ENCODE peak calls at places on chromosomes 11 and 22, in five cellular contexts. One of them, this sample, is unnamed.

GRCh38 chr11:112016088-112016764 is 9.0 kb upstream of the DLAT start:
- DNase-seq in suprapubic skin: no peak
- DNase-seq in skeletal muscle cell: peak
- DNase-seq in cardiac fibroblast: peak
- DNase-seq in testis: no peak
- DNase-seq in this sample: no peak

GRCh38 chr22:38305481-38306448 is 11.5 kb downstream of the CSNK1E start:
- DNase-seq in suprapubic skin: no peak
- DNase-seq in skeletal muscle cell: no peak
- DNase-seq in testis: no peak
- DNase-seq in cardiac fibroblast: peak
- DNase-seq in this sample: peak

GRCh38 chr11:109166441-109166840 is 255.5 kb upstream of the C11orf87 start:
- DNase-seq in cardiac fibroblast: no peak
- DNase-seq in skeletal muscle cell: no peak
- DNase-seq in suprapubic skin: no peak
- DNase-seq in testis: no peak
- DNase-seq in this sample: no peak

GRCh38 chr11:26287067-26287518 is 44.8 kb upstream of the ANO3 start:
- DNase-seq in skeletal muscle cell: no peak
- DNase-seq in cardiac fibroblast: no peak
- DNase-seq in suprapubic skin: no peak
- DNase-seq in testis: no peak
- DNase-seq in this sample: no peak

GRCh38 chr11:76652989-76653673 is 17.4 kb downstream of the LRRC32 start:
- DNase-seq in skeletal muscle cell: no peak
- DNase-seq in cardiac fibroblast: no peak
- DNase-seq in testis: no peak
- DNase-seq in suprapubic skin: peak
- DNase-seq in this sample: no peak

GRCh38 chr22:32339190-32340012 is 18.3 kb upstream of the RFPL3 start:
- DNase-seq in cardiac fibroblast: no peak
- DNase-seq in testis: peak
- DNase-seq in skeletal muscle cell: no peak
- DNase-seq in suprapubic skin: no peak
- DNase-seq in this sample: no peak

GRCh38 chr11:114196994-114197702 is 99.1 kb upstream of the NNMT start:
- DNase-seq in testis: no peak
- DNase-seq in suprapubic skin: no peak
- DNase-seq in cardiac fibroblast: no peak
- DNase-seq in skeletal muscle cell: no peak
- DNase-seq in this sample: no peak

GRCh38 chr11:105935791-105936190 is 86.2 kb downstream of the MSANTD4 start:
- DNase-seq in testis: no peak
- DNase-seq in cardiac fibroblast: peak
- DNase-seq in suprapubic skin: no peak
- DNase-seq in skeletal muscle cell: no peak
- DNase-seq in this sample: peak

GRCh38 chr11:17607572-17608570 is 60.8 kb downstream of the OTOG start:
- DNase-seq in skeletal muscle cell: no peak
- DNase-seq in suprapubic skin: no peak
- DNase-seq in testis: no peak
- DNase-seq in cardiac fibroblast: no peak
- DNase-seq in this sample: no peak

GRCh38 chr11:112161012-112161411 is 2.9 kb downstream of the IL18 start:
- DNase-seq in suprapubic skin: no peak
- DNase-seq in cardiac fibroblast: peak
- DNase-seq in skeletal muscle cell: peak
- DNase-seq in testis: no peak
- DNase-seq in this sample: no peak

GRCh38 chr11:33652930-33653329 is 47.7 kb downstream of the C11orf91 start:
- DNase-seq in testis: no peak
- DNase-seq in suprapubic skin: no peak
- DNase-seq in skeletal muscle cell: no peak
- DNase-seq in cardiac fibroblast: no peak
- DNase-seq in this sample: no peak

GRCh38 chr22:42801537-42802165 is 55.4 kb downstream of the ARFGAP3 start:
- DNase-seq in cardiac fibroblast: no peak
- DNase-seq in suprapubic skin: peak
- DNase-seq in skeletal muscle cell: no peak
- DNase-seq in testis: peak
- DNase-seq in this sample: no peak

GRCh38 chr11:25242928-25243327 is 746.1 kb downstream of the LUZP2 start:
- DNase-seq in skeletal muscle cell: no peak
- DNase-seq in cardiac fibroblast: no peak
- DNase-seq in suprapubic skin: no peak
- DNase-seq in testis: no peak
- DNase-seq in this sample: no peak

GRCh38 chr22:22410121-22410520 is 98.4 kb downstream of the ZNF280B start:
- DNase-seq in skeletal muscle cell: peak
- DNase-seq in cardiac fibroblast: peak
- DNase-seq in testis: peak
- DNase-seq in suprapubic skin: no peak
- DNase-seq in this sample: no peak

GRCh38 chr11:126109941-126110731 is 47.5 kb upstream of the CDON start:
- DNase-seq in cardiac fibroblast: peak
- DNase-seq in suprapubic skin: no peak
- DNase-seq in skeletal muscle cell: no peak
- DNase-seq in testis: no peak
- DNase-seq in this sample: no peak

GRCh38 chr11:118156531-118157185 is 4.0 kb upstream of the SCN4B start:
- DNase-seq in suprapubic skin: no peak
- DNase-seq in testis: no peak
- DNase-seq in skeletal muscle cell: no peak
- DNase-seq in cardiac fibroblast: no peak
- DNase-seq in this sample: no peak

GRCh38 chr11:116696381-116696941 is 76.3 kb downstream of the BUD13 start:
- DNase-seq in testis: peak
- DNase-seq in suprapubic skin: peak
- DNase-seq in cardiac fibroblast: peak
- DNase-seq in skeletal muscle cell: no peak
- DNase-seq in this sample: no peak

GRCh38 chr11:32325187-32325586 is 110.2 kb downstream of the WT1 start:
- DNase-seq in skeletal muscle cell: no peak
- DNase-seq in testis: peak
- DNase-seq in suprapubic skin: no peak
- DNase-seq in cardiac fibroblast: peak
- DNase-seq in this sample: no peak

GRCh38 chr11:9851366-9851765 is 187.5 kb downstream of the SWAP70 start:
- DNase-seq in testis: no peak
- DNase-seq in suprapubic skin: no peak
- DNase-seq in cardiac fibroblast: peak
- DNase-seq in skeletal muscle cell: peak
- DNase-seq in this sample: no peak

GRCh38 chr11:81907996-81908395 is 825.7 kb downstream of the FAM181B start:
- DNase-seq in skeletal muscle cell: no peak
- DNase-seq in cardiac fibroblast: no peak
- DNase-seq in suprapubic skin: no peak
- DNase-seq in testis: no peak
- DNase-seq in this sample: no peak

GRCh38 chr22:19179472-19180048 is 1.0 kb upstream of the SLC25A1 start:
- DNase-seq in cardiac fibroblast: peak
- DNase-seq in suprapubic skin: no peak
- DNase-seq in skeletal muscle cell: peak
- DNase-seq in testis: peak
- DNase-seq in this sample: peak

GRCh38 chr22:29187831-29188230 is 17.9 kb upstream of the EMID1 start:
- DNase-seq in skeletal muscle cell: no peak
- DNase-seq in testis: no peak
- DNase-seq in suprapubic skin: no peak
- DNase-seq in cardiac fibroblast: no peak
- DNase-seq in this sample: no peak

GRCh38 chr22:33438273-33438672 is 380.1 kb upstream of the SYN3 start:
- DNase-seq in testis: no peak
- DNase-seq in suprapubic skin: no peak
- DNase-seq in skeletal muscle cell: peak
- DNase-seq in cardiac fibroblast: peak
- DNase-seq in this sample: peak

GRCh38 chr11:113114452-113115027 is 153.3 kb downstream of the NCAM1 start:
- DNase-seq in cardiac fibroblast: peak
- DNase-seq in skeletal muscle cell: no peak
- DNase-seq in testis: peak
- DNase-seq in suprapubic skin: no peak
- DNase-seq in this sample: no peak

GRCh38 chr22:24434472-24435322 is 7.3 kb downstream of the ADORA2A start:
- DNase-seq in suprapubic skin: no peak
- DNase-seq in skeletal muscle cell: no peak
- DNase-seq in testis: no peak
- DNase-seq in cardiac fibroblast: peak
- DNase-seq in this sample: no peak
- H3K4me3 ChIP-seq in suprapubic skin: no peak
- H3K4me3 ChIP-seq in skeletal muscle cell: no peak
- H3K4me3 ChIP-seq in testis: no peak
- H3K4me3 ChIP-seq in cardiac fibroblast: no peak
- H3K4me3 ChIP-seq in this sample: no peak

GRCh38 chr11:43997022-43997665 is 50.6 kb upstream of the ACCSL start:
- DNase-seq in suprapubic skin: no peak
- DNase-seq in cardiac fibroblast: no peak
- DNase-seq in skeletal muscle cell: no peak
- DNase-seq in testis: no peak
- DNase-seq in this sample: no peak

GRCh38 chr11:44002191-44003093 is 45.3 kb upstream of the ACCSL start:
- DNase-seq in skeletal muscle cell: no peak
- DNase-seq in suprapubic skin: peak
- DNase-seq in cardiac fibroblast: no peak
- DNase-seq in testis: peak
- DNase-seq in this sample: no peak

GRCh38 chr11:43996318-43996717 is 51.5 kb upstream of the ACCSL start:
- DNase-seq in suprapubic skin: no peak
- DNase-seq in cardiac fibroblast: no peak
- DNase-seq in skeletal muscle cell: no peak
- DNase-seq in testis: no peak
- DNase-seq in this sample: no peak

GRCh38 chr11:44000731-44001130 is 47.0 kb upstream of the ACCSL start:
- DNase-seq in skeletal muscle cell: no peak
- DNase-seq in suprapubic skin: no peak
- DNase-seq in testis: peak
- DNase-seq in cardiac fibroblast: no peak
- DNase-seq in this sample: no peak

DNA sequence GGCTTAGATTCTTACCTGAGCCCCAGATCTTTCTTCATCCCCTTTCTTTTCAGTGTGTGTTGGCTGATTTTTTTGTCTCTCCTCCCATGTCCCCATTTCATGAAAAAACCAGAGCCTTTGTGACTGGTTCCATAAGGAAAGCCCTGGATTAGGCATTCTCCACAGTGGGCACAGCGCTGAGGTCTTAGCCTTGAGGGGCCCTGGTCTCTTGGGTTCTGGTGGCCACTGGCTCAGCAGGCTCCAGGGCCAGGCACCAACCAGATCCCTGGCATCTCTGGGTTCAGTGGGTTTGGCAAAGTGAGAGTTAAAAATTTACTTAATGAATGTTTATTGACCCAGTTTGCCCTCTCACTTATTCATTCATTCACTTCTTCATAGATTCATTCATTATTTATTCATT is 49.5 kb upstream of the ACCSL start:
- DNase-seq in cardiac fibroblast: no peak
- DNase-seq in skeletal muscle cell: no peak
- DNase-seq in suprapubic skin: no peak
- DNase-seq in testis: no peak
- DNase-seq in this sample: no peak
- H3K4me3 ChIP-seq in cardiac fibroblast: no peak
- H3K4me3 ChIP-seq in skeletal muscle cell: no peak
- H3K4me3 ChIP-seq in suprapubic skin: no peak
- H3K4me3 ChIP-seq in testis: no peak
- H3K4me3 ChIP-seq in this sample: no peak

DNA sequence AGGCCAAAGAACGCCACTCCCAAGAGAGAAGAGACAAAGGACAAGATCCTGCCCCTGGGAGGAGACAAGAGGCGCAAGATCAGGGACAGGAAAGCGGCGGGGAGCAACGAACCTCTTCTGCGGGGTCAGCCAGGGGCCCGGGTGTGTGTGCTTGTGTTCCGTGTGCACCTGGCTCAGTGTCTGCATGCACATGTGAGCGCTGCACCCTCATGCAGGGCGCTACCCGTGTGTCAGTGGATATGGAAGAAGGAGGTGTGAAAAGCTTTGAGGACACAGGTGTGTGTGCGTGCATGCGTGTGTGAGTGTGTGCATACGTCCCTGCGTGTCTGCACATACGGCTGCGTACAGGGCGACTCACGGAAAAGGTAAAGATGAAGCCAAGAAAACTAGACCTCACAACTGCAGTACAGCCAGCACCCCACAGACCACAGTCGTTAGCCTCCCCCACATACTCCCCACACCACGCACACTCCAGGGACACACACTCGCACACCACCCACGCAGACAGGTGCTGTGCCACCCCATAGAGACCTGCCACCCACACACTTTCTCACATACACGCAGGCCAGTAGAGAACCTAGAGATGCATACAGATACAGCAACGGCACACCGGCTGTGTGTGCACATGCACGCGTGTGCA is 11.0 kb upstream of the IGSF9B start:
- DNase-seq in testis: no peak
- DNase-seq in cardiac fibroblast: no peak
- DNase-seq in skeletal muscle cell: no peak
- DNase-seq in suprapubic skin: no peak
- DNase-seq in this sample: no peak
- H3K4me3 ChIP-seq in testis: no peak
- H3K4me3 ChIP-seq in cardiac fibroblast: no peak
- H3K4me3 ChIP-seq in skeletal muscle cell: no peak
- H3K4me3 ChIP-seq in suprapubic skin: peak
- H3K4me3 ChIP-seq in this sample: no peak

GRCh38 chr11:65526744-65527143 is 1.9 kb downstream of the SCYL1 start:
- DNase-seq in cardiac fibroblast: no peak
- DNase-seq in suprapubic skin: no peak
- DNase-seq in skeletal muscle cell: no peak
- DNase-seq in testis: no peak
- DNase-seq in this sample: no peak
- H3K4me3 ChIP-seq in cardiac fibroblast: no peak
- H3K4me3 ChIP-seq in suprapubic skin: no peak
- H3K4me3 ChIP-seq in skeletal muscle cell: no peak
- H3K4me3 ChIP-seq in testis: no peak
- H3K4me3 ChIP-seq in this sample: no peak

This sample was measured in kidney epithelial cell.